ENCODE peak calls at places on chromosome 16, in eight cellular contexts. G, Z, H, C, V, R, I and N are unnamed samples.
A peak's percentile ranks its signal among the peaks of the same experiment; 100 is the strongest.

GRCh38 chr16:28923231-28923587 is 1.8 kb downstream of the RABEP2 start:
- DNase-seq in H (no peak), R (peak; percentile 47), V (no peak), I (no peak), Z (no peak), G (no peak), C (no peak), N (no peak)

GRCh38 chr16:383326-384020 is 1.7 kb upstream of the PGAP6 start:
- DNase-seq in C (peak; percentile 48), I (peak; percentile 88), H (peak; percentile 82), V (no peak), Z (no peak), R (peak; percentile 93), G (no peak), N (no peak)

GRCh38 chr16:85635545-85636140 is 22.5 kb downstream of the GSE1 start:
- DNase-seq in H (peak; percentile 91), C (no peak), V (no peak), I (no peak), G (no peak), Z (no peak), R (no peak), N (peak; percentile 93)

GRCh38 chr16:87101903-87102302 is 215.3 kb downstream of the C16orf95 start:
- DNase-seq in H (peak; percentile 47), V (no peak), C (no peak), I (no peak), G (peak; percentile 69), Z (no peak), R (no peak), N (peak; percentile 90)

GRCh38 chr16:47043200-47043599 is 69.7 kb upstream of the DNAJA2 start:
- DNase-seq in I (no peak), Z (no peak), R (no peak), H (no peak), C (no peak), V (no peak), G (no peak), N (peak; percentile 52)

GRCh38 chr16:642189-643049 is 791 bp downstream of the MCRIP2 start:
- DNase-seq in H (peak; percentile 90), R (peak; percentile 60), I (peak; percentile 90), G (no peak), C (peak; percentile 49), V (no peak), Z (peak; percentile 85), N (peak; percentile 96)

GRCh38 chr16:11260596-11260966 is 4.6 kb upstream of the SOCS1 start:
- DNase-seq in H (no peak), V (no peak), I (no peak), Z (no peak), R (no peak), G (no peak), C (no peak), N (no peak)

GRCh38 chr16:62137991-62138390 is 101.8 kb upstream of the CDH8 start:
- DNase-seq in G (no peak), V (no peak), H (no peak), I (no peak), C (no peak), Z (no peak), R (no peak), N (no peak)

GRCh38 chr16:1830213-1830612 is 3.2 kb downstream of the FAHD1 start:
- DNase-seq in R (no peak), C (no peak), Z (no peak), I (no peak), G (no peak), H (peak; percentile 65), V (no peak), N (no peak)

GRCh38 chr16:78789556-78789955 is 690.1 kb downstream of the WWOX start:
- DNase-seq in I (no peak), H (no peak), R (no peak), Z (no peak), G (no peak), C (no peak), V (no peak), N (no peak)

GRCh38 chr16:30743690-30744089 is 4.5 kb upstream of the PHKG2 start:
- DNase-seq in R (no peak), H (no peak), I (no peak), V (no peak), C (no peak), Z (peak; percentile 79), G (no peak), N (no peak)
- H3K27ac ChIP-seq in R (no peak overlapping the region), H (peak overlapping the region; percentile 0), I (no peak overlapping the region), V (no peak overlapping the region), C (no peak overlapping the region), Z (peak overlapping the region; percentile 36), G (no peak overlapping the region), N (no peak overlapping the region)

GRCh38 chr16:66025751-66026150 is 340.7 kb upstream of the CDH5 start:
- DNase-seq in Z (no peak), V (no peak), H (no peak), G (no peak), I (no peak), R (no peak), C (no peak), N (no peak)

GRCh38 chr16:66020061-66020460 is 346.4 kb upstream of the CDH5 start:
- DNase-seq in G (no peak), Z (no peak), I (no peak), C (no peak), R (no peak), H (no peak), V (no peak), N (peak; percentile 74)

GRCh38 chr16:66026211-66026610 is 340.3 kb upstream of the CDH5 start:
- DNase-seq in G (no peak), R (no peak), V (no peak), Z (no peak), I (no peak), H (no peak), C (no peak), N (no peak)

GRCh38 chr16:66020642-66021041 is 345.8 kb upstream of the CDH5 start:
- DNase-seq in R (no peak), I (no peak), V (no peak), Z (no peak), C (peak; percentile 56), G (no peak), H (no peak), N (peak; percentile 53)
- H3K27ac ChIP-seq in R (no peak overlapping the region), I (no peak overlapping the region), V (no peak overlapping the region), Z (no peak overlapping the region), C (no peak overlapping the region), G (no peak overlapping the region), H (no peak overlapping the region), N (peak overlapping the region; percentile 47)

GRCh38 chr16:20611975-20612471 is 35.9 kb upstream of the ACSM2B start:
- DNase-seq in V (peak; percentile 44), C (no peak), R (no peak), G (no peak), H (peak; percentile 92), I (no peak), Z (peak; percentile 64), N (no peak)

GRCh38 chr16:20617271-20617670 is 41.1 kb upstream of the ACSM2B start:
- DNase-seq in Z (no peak), V (no peak), R (no peak), I (no peak), H (no peak), G (no peak), C (no peak), N (no peak)

GRCh38 chr16:20612551-20613470 is 36.6 kb upstream of the ACSM2B start:
- DNase-seq in C (no peak), I (no peak), Z (peak; percentile 55), V (peak; percentile 78), G (no peak), R (no peak), H (peak; percentile 77), N (no peak)

GRCh38 chr16:20613471-20613887 is 37.3 kb upstream of the ACSM2B start:
- DNase-seq in C (no peak), V (no peak), R (no peak), H (peak; percentile 30), Z (peak; percentile 36), G (no peak), I (no peak), N (no peak)

GRCh38 chr16:20614201-20615141 is 38.3 kb upstream of the ACSM2B start:
- DNase-seq in G (no peak), I (no peak), Z (peak; percentile 27), H (peak; percentile 64), V (no peak), R (no peak), C (no peak), N (no peak)
- H3K27ac ChIP-seq in G (no peak overlapping the region), I (no peak overlapping the region), Z (no peak overlapping the region), H (peak overlapping the region; percentile 89), V (peak overlapping the region; percentile 95), R (no peak overlapping the region), C (no peak overlapping the region), N (no peak overlapping the region)

GRCh38 chr16:57997528-57998265 is 2.8 kb downstream of the ZNF319 start:
- DNase-seq in Z (no peak), C (no peak), G (no peak), R (no peak), H (no peak), V (no peak), I (peak; percentile 81), N (peak; percentile 89)

GRCh38 chr16:57998484-57998883 is 2.0 kb downstream of the ZNF319 start:
- DNase-seq in I (peak; percentile 90), G (peak; percentile 39), Z (no peak), V (no peak), H (no peak), R (no peak), C (peak; percentile 28), N (peak; percentile 87)

GRCh38 chr16:57999366-57999970 is 1.0 kb downstream of the ZNF319 start:
- DNase-seq in G (peak; percentile 27), R (peak; percentile 62), C (peak; percentile 60), H (no peak), Z (no peak), V (no peak), I (no peak), N (peak; percentile 95)

GRCh38 chr16:57999971-58000705 is at the start of gene ZNF319:
- DNase-seq in I (peak; percentile 89), Z (peak; percentile 59), H (peak; percentile 35), V (no peak), C (no peak), R (peak; percentile 59), G (no peak), N (peak; percentile 93)

GRCh38 chr16:57998992-57999365 is 1.5 kb downstream of the ZNF319 start:
- DNase-seq in G (no peak), H (no peak), C (no peak), V (no peak), Z (no peak), I (peak; percentile 79), R (no peak), N (no peak)
- H3K27ac ChIP-seq in G (no peak overlapping the region), H (peak overlapping the region; percentile 88), C (no peak overlapping the region), V (no peak overlapping the region), Z (peak overlapping the region; percentile 91), I (peak overlapping the region; percentile 19), R (peak overlapping the region; percentile 83), N (peak overlapping the region; percentile 45)

GRCh38 chr16:15507299-15507958 is 73.0 kb downstream of the BMERB1 start:
- DNase-seq in V (peak; percentile 64), R (no peak), Z (no peak), I (no peak), C (peak; percentile 82), H (no peak), G (peak; percentile 70), N (peak; percentile 91)
- H3K27ac ChIP-seq in V (peak overlapping the region; percentile 43), R (no peak overlapping the region), Z (peak overlapping the region; percentile 38), I (no peak overlapping the region), C (peak overlapping the region; percentile 28), H (no peak overlapping the region), G (peak overlapping the region; percentile 28), N (peak overlapping the region; percentile 49)